ENCODE peak calls at places on chromosome 18, in ten cellular contexts. S is left ventricle myocardium inferior; N is right cardiac atrium; R is CD8-positive, alpha-beta memory T cell; Z is astrocyte; F is CD4-positive, CD25-positive, alpha-beta regulatory T cell; H is effector memory CD4-positive, alpha-beta T cell; E is HCT116; W is hepatocyte; G is left lung. K is an unnamed sample.

GRCh38 chr18:10681581-10682367 is 155.9 kb downstream of the NAPG start:
- DNase-seq in H (no peak), G (no peak), E (no peak), S (no peak), W (no peak), N (no peak), F (no peak), R (no peak), Z (no peak), K (no peak)

GRCh38 chr18:58502628-58503027 is 126.3 kb downstream of the ALPK2 start:
- DNase-seq in S (no peak), G (no peak), Z (no peak), F (no peak), H (no peak), N (no peak), E (no peak), W (no peak), R (no peak), K (no peak)

GRCh38 chr18:58955738-58956137 is 91.1 kb downstream of the ZNF532 start:
- DNase-seq in N (no peak), Z (no peak), H (no peak), G (no peak), S (no peak), W (no peak), R (no peak), E (no peak), F (no peak), K (no peak)

GRCh38 chr18:58098706-58099105 is 54.7 kb downstream of the NEDD4L start:
- DNase-seq in N (no peak), R (no peak), E (no peak), G (no peak), F (no peak), W (no peak), H (no peak), Z (no peak), S (no peak), K (no peak)

GRCh38 chr18:56637897-56638231 is 528 bp downstream of the TXNL1 start:
- DNase-seq in Z (no peak), H (no peak), F (peak; percentile 13), N (no peak), E (no peak), G (no peak), S (no peak), R (no peak), W (peak; percentile 34), K (peak; percentile 25)

GRCh38 chr18:50074404-50074803 is 120.5 kb downstream of the MYO5B start:
- DNase-seq in S (no peak), F (no peak), W (no peak), H (no peak), Z (no peak), G (no peak), E (no peak), R (no peak), N (no peak), K (no peak)

GRCh38 chr18:21341141-21341540 is 99.1 kb downstream of the GREB1L start:
- DNase-seq in F (no peak), R (no peak), G (no peak), N (no peak), E (no peak), H (no peak), S (no peak), W (no peak), Z (peak; percentile 29), K (no peak)

GRCh38 chr18:44852818-44853217 is 172.1 kb downstream of the SETBP1 start:
- DNase-seq in Z (no peak), R (no peak), N (peak; percentile 43), H (no peak), G (no peak), W (no peak), S (no peak), E (no peak), F (no peak), K (peak; percentile 17)

GRCh38 chr18:26233208-26233607 is 7.0 kb downstream of the TAF4B start:
- DNase-seq in S (no peak), E (no peak), Z (no peak), F (no peak), G (no peak), R (no peak), N (no peak), H (no peak), W (no peak), K (no peak)

GRCh38 chr18:54805571-54806334 is 22.5 kb upstream of the RAB27B start:
- DNase-seq in R (no peak), G (no peak), F (no peak), S (no peak), W (peak; percentile 50), E (no peak), N (no peak), Z (peak; percentile 94), H (no peak), K (peak; percentile 97)

GRCh38 chr18:72652990-72653593 is 109.0 kb upstream of the CBLN2 start:
- DNase-seq in Z (no peak), R (no peak), W (peak; percentile 70), G (no peak), N (peak; percentile 36), F (no peak), E (no peak), H (no peak), S (no peak), K (peak; percentile 10)

GRCh38 chr18:59718108-59719057 is 21.2 kb upstream of the CCBE1 start:
- DNase-seq in E (no peak), H (no peak), N (no peak), W (no peak), R (no peak), S (no peak), Z (peak; percentile 98), F (no peak), G (no peak), K (peak; percentile 28)

GRCh38 chr18:58847383-58848071 is 17.1 kb upstream of the ZNF532 start:
- DNase-seq in H (no peak), R (no peak), G (peak; percentile 46), W (no peak), S (peak; percentile 36), E (no peak), F (no peak), N (peak; percentile 74), Z (no peak), K (no peak)

GRCh38 chr18:65725421-65726050 is 25.3 kb upstream of the CDH7 start:
- DNase-seq in G (no peak), F (no peak), N (peak; percentile 52), H (no peak), S (no peak), R (no peak), Z (no peak), W (peak; percentile 66), E (no peak), K (peak; percentile 1)

GRCh38 chr18:57727952-57728807 is 74.9 kb downstream of the ATP8B1 start:
- DNase-seq in H (no peak), Z (peak; percentile 71), W (no peak), N (no peak), S (no peak), E (no peak), F (no peak), R (no peak), G (no peak), K (peak; percentile 55)

GRCh38 chr18:61580061-61580460 is 246.8 kb downstream of the CDH20 start:
- DNase-seq in R (no peak), W (peak; percentile 5), E (no peak), F (no peak), G (no peak), N (no peak), H (no peak), S (no peak), Z (no peak), K (peak; percentile 56)

GRCh38 chr18:7677001-7677400 is 109.9 kb downstream of the PTPRM start:
- DNase-seq in W (no peak), F (no peak), G (no peak), Z (no peak), H (no peak), N (no peak), R (no peak), E (no peak), S (no peak), K (no peak)

GRCh38 chr18:73986711-73987110 is 160.9 kb downstream of the FBXO15 start:
- DNase-seq in E (no peak), F (no peak), H (no peak), Z (no peak), R (no peak), S (no peak), G (no peak), N (no peak), W (no peak), K (no peak)

GRCh38 chr18:39825485-39825884 is 2129.5 kb upstream of the PIK3C3 start:
- DNase-seq in R (no peak), S (no peak), F (no peak), H (no peak), W (no peak), G (no peak), E (no peak), N (no peak), Z (no peak), K (peak; percentile 58)

GRCh38 chr18:31711365-31712035 is 27.1 kb upstream of the B4GALT6 start:
- DNase-seq in Z (no peak), F (no peak), H (no peak), E (no peak), W (no peak), S (no peak), G (no peak), R (no peak), N (no peak), K (no peak)

GRCh38 chr18:70469916-70470315 is 181.1 kb downstream of the SOCS6 start:
- DNase-seq in W (no peak), H (no peak), F (no peak), E (no peak), N (no peak), S (no peak), G (no peak), Z (peak; percentile 53), R (no peak), K (no peak)

GRCh38 chr18:3508576-3509559 is 58.9 kb downstream of the TGIF1 start:
- DNase-seq in G (no peak), Z (no peak), N (no peak), H (no peak), F (no peak), W (no peak), R (no peak), S (no peak), E (no peak), K (peak; percentile 32)
- H3K4me3 ChIP-seq in G (no peak overlapping the region), Z (no peak overlapping the region), N (no peak overlapping the region), H (no peak overlapping the region), F (no peak overlapping the region), W (no peak overlapping the region), R (no peak overlapping the region), S (no peak overlapping the region), E (no peak overlapping the region), K (no peak overlapping the region)

GRCh38 chr18:12027046-12027445 is 45.7 kb downstream of the IMPA2 start:
- DNase-seq in H (no peak), R (no peak), S (peak; percentile 69), Z (no peak), W (no peak), E (no peak), G (peak; percentile 30), F (no peak), N (peak; percentile 72), K (no peak)
- H3K27ac ChIP-seq in H (no peak overlapping the region), R (no peak overlapping the region), S (peak overlapping the region; percentile 87), Z (no peak overlapping the region), W (no peak overlapping the region), E (no peak overlapping the region), G (no peak overlapping the region), F (no peak overlapping the region), N (no peak overlapping the region), K (no peak overlapping the region)

GRCh38 chr18:23641143-23641720 is 21.5 kb downstream of the ANKRD29 start:
- DNase-seq in W (no peak), H (no peak), S (no peak), N (no peak), Z (no peak), G (no peak), E (no peak), R (no peak), F (no peak), K (no peak)
- H3K27me3 ChIP-seq in W (no peaks in the 10 kb centered on the region), H (no peaks in the 10 kb centered on the region), S (no peaks in the 10 kb centered on the region), N (no peaks in the 10 kb centered on the region), Z (peaks cover 20% of the 10 kb centered on the region), G (no peaks in the 10 kb centered on the region), E (no peaks in the 10 kb centered on the region), R (no peaks in the 10 kb centered on the region), F (peaks cover 8% of the 10 kb centered on the region), K (peaks cover 5% of the 10 kb centered on the region)

GRCh38 chr18:48160622-48161021 is 230.2 kb upstream of the SMAD2 start:
- DNase-seq in G (no peak), H (no peak), R (no peak), W (no peak), F (no peak), N (no peak), Z (no peak), E (no peak), S (no peak), K (no peak)
- H3K4me3 ChIP-seq in G (no peak overlapping the region), H (no peak overlapping the region), R (no peak overlapping the region), W (peak overlapping the region; percentile 24), F (no peak overlapping the region), N (peak overlapping the region; percentile 80), Z (no peak overlapping the region), E (peak overlapping the region; percentile 66), S (peak overlapping the region; percentile 81), K (no peak overlapping the region)

K was measured in mesenchymal stem cell.